ENCODE peak calls at places on chromosomes 1 and 21, in ten cellular contexts. One of them, this sample, is unnamed.

GRCh38 chr21:42513151-42513984 is at the start of gene SLC37A1:
- DNase-seq in mesothelial cell of epicardium: no peak
- DNase-seq in mammary epithelial cell: no peak
- DNase-seq in heart right ventricle: no peak
- DNase-seq in activated CD8-positive, alpha-beta T cell treated with anti-CD3 and anti-CD28 coated beads for 36 hours: peak
- DNase-seq in HFF-Myc: no peak
- DNase-seq in gastrocnemius medialis: no peak
- DNase-seq in cardiac muscle cell: peak
- DNase-seq in astrocyte of the spinal cord: no peak
- DNase-seq in NB4: peak
- DNase-seq in this sample: peak

GRCh38 chr1:100009458-100009857 is 39.7 kb downstream of the SLC35A3 start:
- DNase-seq in activated CD8-positive, alpha-beta T cell treated with anti-CD3 and anti-CD28 coated beads for 36 hours: no peak
- DNase-seq in cardiac muscle cell: no peak
- DNase-seq in mammary epithelial cell: peak
- DNase-seq in heart right ventricle: no peak
- DNase-seq in NB4: no peak
- DNase-seq in astrocyte of the spinal cord: no peak
- DNase-seq in gastrocnemius medialis: no peak
- DNase-seq in HFF-Myc: no peak
- DNase-seq in mesothelial cell of epicardium: no peak
- DNase-seq in this sample: no peak

GRCh38 chr1:224579526-224579925 is 36.6 kb upstream of the CNIH3 start:
- DNase-seq in mammary epithelial cell: no peak
- DNase-seq in NB4: no peak
- DNase-seq in activated CD8-positive, alpha-beta T cell treated with anti-CD3 and anti-CD28 coated beads for 36 hours: no peak
- DNase-seq in cardiac muscle cell: no peak
- DNase-seq in mesothelial cell of epicardium: no peak
- DNase-seq in gastrocnemius medialis: peak
- DNase-seq in HFF-Myc: peak
- DNase-seq in heart right ventricle: no peak
- DNase-seq in astrocyte of the spinal cord: peak
- DNase-seq in this sample: no peak

GRCh38 chr21:44850905-44851657 is 22.4 kb downstream of the PTTG1IP start:
- DNase-seq in HFF-Myc: no peak
- DNase-seq in gastrocnemius medialis: peak
- DNase-seq in astrocyte of the spinal cord: no peak
- DNase-seq in cardiac muscle cell: no peak
- DNase-seq in mammary epithelial cell: no peak
- DNase-seq in activated CD8-positive, alpha-beta T cell treated with anti-CD3 and anti-CD28 coated beads for 36 hours: no peak
- DNase-seq in NB4: no peak
- DNase-seq in mesothelial cell of epicardium: no peak
- DNase-seq in heart right ventricle: no peak
- DNase-seq in this sample: no peak

GRCh38 chr1:54794401-54795099 is 6.6 kb downstream of the TTC22 start:
- DNase-seq in cardiac muscle cell: no peak
- DNase-seq in astrocyte of the spinal cord: no peak
- DNase-seq in NB4: no peak
- DNase-seq in HFF-Myc: no peak
- DNase-seq in heart right ventricle: no peak
- DNase-seq in mammary epithelial cell: peak
- DNase-seq in mesothelial cell of epicardium: no peak
- DNase-seq in gastrocnemius medialis: no peak
- DNase-seq in activated CD8-positive, alpha-beta T cell treated with anti-CD3 and anti-CD28 coated beads for 36 hours: no peak
- DNase-seq in this sample: no peak

GRCh38 chr21:39348040-39348354 is 891 bp downstream of the HMGN1 start:
- DNase-seq in astrocyte of the spinal cord: no peak
- DNase-seq in heart right ventricle: no peak
- DNase-seq in activated CD8-positive, alpha-beta T cell treated with anti-CD3 and anti-CD28 coated beads for 36 hours: no peak
- DNase-seq in cardiac muscle cell: no peak
- DNase-seq in HFF-Myc: no peak
- DNase-seq in gastrocnemius medialis: no peak
- DNase-seq in mesothelial cell of epicardium: no peak
- DNase-seq in mammary epithelial cell: no peak
- DNase-seq in NB4: no peak
- DNase-seq in this sample: no peak

GRCh38 chr1:81296584-81296983 is 504.1 kb upstream of the ADGRL2 start:
- DNase-seq in gastrocnemius medialis: no peak
- DNase-seq in astrocyte of the spinal cord: peak
- DNase-seq in mammary epithelial cell: no peak
- DNase-seq in HFF-Myc: no peak
- DNase-seq in activated CD8-positive, alpha-beta T cell treated with anti-CD3 and anti-CD28 coated beads for 36 hours: no peak
- DNase-seq in NB4: no peak
- DNase-seq in mesothelial cell of epicardium: no peak
- DNase-seq in heart right ventricle: no peak
- DNase-seq in cardiac muscle cell: no peak
- DNase-seq in this sample: no peak

GRCh38 chr21:45871616-45872236 is 109.8 kb upstream of the COL6A1 start:
- DNase-seq in mesothelial cell of epicardium: no peak
- DNase-seq in cardiac muscle cell: no peak
- DNase-seq in HFF-Myc: no peak
- DNase-seq in gastrocnemius medialis: no peak
- DNase-seq in NB4: no peak
- DNase-seq in activated CD8-positive, alpha-beta T cell treated with anti-CD3 and anti-CD28 coated beads for 36 hours: no peak
- DNase-seq in astrocyte of the spinal cord: no peak
- DNase-seq in mammary epithelial cell: no peak
- DNase-seq in heart right ventricle: no peak
- DNase-seq in this sample: no peak

GRCh38 chr1:41622859-41623732 is 138.6 kb upstream of the EDN2 start:
- DNase-seq in activated CD8-positive, alpha-beta T cell treated with anti-CD3 and anti-CD28 coated beads for 36 hours: no peak
- DNase-seq in heart right ventricle: no peak
- DNase-seq in mesothelial cell of epicardium: no peak
- DNase-seq in HFF-Myc: no peak
- DNase-seq in mammary epithelial cell: no peak
- DNase-seq in cardiac muscle cell: no peak
- DNase-seq in NB4: no peak
- DNase-seq in astrocyte of the spinal cord: no peak
- DNase-seq in gastrocnemius medialis: no peak
- DNase-seq in this sample: no peak

GRCh38 chr1:159436469-159436868 is 3.1 kb upstream of the OR10J1 start:
- DNase-seq in NB4: no peak
- DNase-seq in heart right ventricle: no peak
- DNase-seq in mesothelial cell of epicardium: no peak
- DNase-seq in astrocyte of the spinal cord: no peak
- DNase-seq in HFF-Myc: no peak
- DNase-seq in mammary epithelial cell: no peak
- DNase-seq in activated CD8-positive, alpha-beta T cell treated with anti-CD3 and anti-CD28 coated beads for 36 hours: no peak
- DNase-seq in cardiac muscle cell: no peak
- DNase-seq in gastrocnemius medialis: no peak
- DNase-seq in this sample: no peak

GRCh38 chr1:36225298-36225899 is 1.2 kb downstream of the THRAP3 start:
- DNase-seq in cardiac muscle cell: no peak
- DNase-seq in HFF-Myc: no peak
- DNase-seq in heart right ventricle: no peak
- DNase-seq in activated CD8-positive, alpha-beta T cell treated with anti-CD3 and anti-CD28 coated beads for 36 hours: no peak
- DNase-seq in gastrocnemius medialis: no peak
- DNase-seq in mammary epithelial cell: no peak
- DNase-seq in astrocyte of the spinal cord: no peak
- DNase-seq in NB4: no peak
- DNase-seq in mesothelial cell of epicardium: no peak
- DNase-seq in this sample: no peak

GRCh38 chr1:36223996-36224536 is at the start of gene THRAP3:
- DNase-seq in mammary epithelial cell: peak
- DNase-seq in astrocyte of the spinal cord: peak
- DNase-seq in cardiac muscle cell: peak
- DNase-seq in heart right ventricle: peak
- DNase-seq in HFF-Myc: peak
- DNase-seq in NB4: peak
- DNase-seq in activated CD8-positive, alpha-beta T cell treated with anti-CD3 and anti-CD28 coated beads for 36 hours: peak
- DNase-seq in mesothelial cell of epicardium: peak
- DNase-seq in gastrocnemius medialis: peak
- DNase-seq in this sample: peak

GRCh38 chr1:36223373-36223995 is 759 bp upstream of the THRAP3 start:
- DNase-seq in heart right ventricle: no peak
- DNase-seq in cardiac muscle cell: no peak
- DNase-seq in activated CD8-positive, alpha-beta T cell treated with anti-CD3 and anti-CD28 coated beads for 36 hours: peak
- DNase-seq in NB4: peak
- DNase-seq in HFF-Myc: no peak
- DNase-seq in astrocyte of the spinal cord: peak
- DNase-seq in mesothelial cell of epicardium: no peak
- DNase-seq in mammary epithelial cell: peak
- DNase-seq in gastrocnemius medialis: no peak
- DNase-seq in this sample: no peak

GRCh38 chr1:36222481-36223372 is 1.5 kb upstream of the THRAP3 start:
- DNase-seq in cardiac muscle cell: no peak
- DNase-seq in astrocyte of the spinal cord: no peak
- DNase-seq in heart right ventricle: no peak
- DNase-seq in activated CD8-positive, alpha-beta T cell treated with anti-CD3 and anti-CD28 coated beads for 36 hours: no peak
- DNase-seq in HFF-Myc: no peak
- DNase-seq in mammary epithelial cell: no peak
- DNase-seq in mesothelial cell of epicardium: no peak
- DNase-seq in gastrocnemius medialis: no peak
- DNase-seq in NB4: no peak
- DNase-seq in this sample: no peak

GRCh38 chr1:36224537-36225297 is 474 bp downstream of the THRAP3 start:
- DNase-seq in NB4: no peak
- DNase-seq in cardiac muscle cell: peak
- DNase-seq in activated CD8-positive, alpha-beta T cell treated with anti-CD3 and anti-CD28 coated beads for 36 hours: no peak
- DNase-seq in gastrocnemius medialis: peak
- DNase-seq in heart right ventricle: peak
- DNase-seq in mammary epithelial cell: peak
- DNase-seq in mesothelial cell of epicardium: peak
- DNase-seq in HFF-Myc: peak
- DNase-seq in astrocyte of the spinal cord: peak
- DNase-seq in this sample: no peak
- TF ChIP-seq CTCF in NB4: peak
- TF ChIP-seq CTCF in cardiac muscle cell: peak
- TF ChIP-seq CTCF in activated CD8-positive, alpha-beta T cell treated with anti-CD3 and anti-CD28 coated beads for 36 hours: peak
- TF ChIP-seq CTCF in gastrocnemius medialis: peak
- TF ChIP-seq CTCF in heart right ventricle: peak
- TF ChIP-seq CTCF in mammary epithelial cell: peak
- TF ChIP-seq CTCF in mesothelial cell of epicardium: peak
- TF ChIP-seq CTCF in HFF-Myc: peak
- TF ChIP-seq CTCF in astrocyte of the spinal cord: peak
- TF ChIP-seq CTCF in this sample: no peak

GRCh38 chr1:58204284-58204683 is 342.2 kb downstream of the OMA1 start:
- DNase-seq in mesothelial cell of epicardium: no peak
- DNase-seq in cardiac muscle cell: no peak
- DNase-seq in gastrocnemius medialis: no peak
- DNase-seq in astrocyte of the spinal cord: no peak
- DNase-seq in mammary epithelial cell: no peak
- DNase-seq in NB4: peak
- DNase-seq in heart right ventricle: no peak
- DNase-seq in HFF-Myc: no peak
- DNase-seq in activated CD8-positive, alpha-beta T cell treated with anti-CD3 and anti-CD28 coated beads for 36 hours: no peak
- DNase-seq in this sample: no peak
- TF ChIP-seq CTCF in mesothelial cell of epicardium: no peak
- TF ChIP-seq CTCF in cardiac muscle cell: no peak
- TF ChIP-seq CTCF in gastrocnemius medialis: no peak
- TF ChIP-seq CTCF in astrocyte of the spinal cord: no peak
- TF ChIP-seq CTCF in mammary epithelial cell: peak
- TF ChIP-seq CTCF in NB4: peak
- TF ChIP-seq CTCF in heart right ventricle: no peak
- TF ChIP-seq CTCF in HFF-Myc: peak
- TF ChIP-seq CTCF in activated CD8-positive, alpha-beta T cell treated with anti-CD3 and anti-CD28 coated beads for 36 hours: no peak
- TF ChIP-seq CTCF in this sample: no peak

DNA sequence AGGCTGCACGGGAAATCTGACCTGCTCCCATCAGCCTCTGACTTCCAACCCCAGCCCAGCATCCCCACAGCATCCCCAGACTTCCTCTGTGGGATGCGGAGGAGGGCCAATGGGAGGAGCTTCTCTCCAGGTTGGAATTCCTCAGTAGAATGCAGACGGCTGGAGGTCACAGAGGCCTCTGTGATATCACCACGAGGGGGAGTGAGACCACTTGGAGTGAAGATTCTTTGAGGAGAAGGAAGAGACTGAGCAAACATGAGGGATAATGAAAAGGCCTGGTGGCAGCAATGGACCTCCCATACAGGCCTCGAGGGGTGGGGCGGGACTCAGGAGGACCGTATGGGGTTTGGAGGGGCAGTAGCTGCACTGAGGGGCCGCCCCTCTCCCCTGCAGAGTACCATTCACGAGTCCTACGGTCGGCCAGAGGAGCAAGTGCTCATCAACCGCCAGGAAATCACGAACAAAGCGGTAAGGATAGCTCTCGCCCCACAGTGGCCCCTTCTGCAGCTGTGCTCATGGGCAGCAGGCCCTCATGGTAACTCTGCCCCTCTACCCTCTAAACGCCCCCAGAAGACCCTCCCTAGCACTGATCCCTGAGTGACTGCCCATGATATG is at the start of gene CATSPER4:
- DNase-seq in heart right ventricle: no peak
- DNase-seq in HFF-Myc: no peak
- DNase-seq in mesothelial cell of epicardium: no peak
- DNase-seq in cardiac muscle cell: peak
- DNase-seq in astrocyte of the spinal cord: no peak
- DNase-seq in activated CD8-positive, alpha-beta T cell treated with anti-CD3 and anti-CD28 coated beads for 36 hours: no peak
- DNase-seq in NB4: peak
- DNase-seq in mammary epithelial cell: peak
- DNase-seq in gastrocnemius medialis: no peak
- DNase-seq in this sample: no peak
- TF ChIP-seq CTCF in heart right ventricle: no peak
- TF ChIP-seq CTCF in HFF-Myc: no peak
- TF ChIP-seq CTCF in mesothelial cell of epicardium: no peak
- TF ChIP-seq CTCF in cardiac muscle cell: no peak
- TF ChIP-seq CTCF in astrocyte of the spinal cord: peak
- TF ChIP-seq CTCF in activated CD8-positive, alpha-beta T cell treated with anti-CD3 and anti-CD28 coated beads for 36 hours: no peak
- TF ChIP-seq CTCF in NB4: peak
- TF ChIP-seq CTCF in mammary epithelial cell: peak
- TF ChIP-seq CTCF in gastrocnemius medialis: peak
- TF ChIP-seq CTCF in this sample: no peak

GRCh38 chr21:15688809-15689208 is 41.0 kb upstream of the USP25 start:
- DNase-seq in gastrocnemius medialis: no peak
- DNase-seq in HFF-Myc: no peak
- DNase-seq in cardiac muscle cell: no peak
- DNase-seq in NB4: peak
- DNase-seq in heart right ventricle: no peak
- DNase-seq in mesothelial cell of epicardium: no peak
- DNase-seq in mammary epithelial cell: peak
- DNase-seq in activated CD8-positive, alpha-beta T cell treated with anti-CD3 and anti-CD28 coated beads for 36 hours: no peak
- DNase-seq in astrocyte of the spinal cord: no peak
- DNase-seq in this sample: no peak

GRCh38 chr21:15688016-15688415 is 41.8 kb upstream of the USP25 start:
- DNase-seq in HFF-Myc: no peak
- DNase-seq in cardiac muscle cell: no peak
- DNase-seq in NB4: no peak
- DNase-seq in activated CD8-positive, alpha-beta T cell treated with anti-CD3 and anti-CD28 coated beads for 36 hours: no peak
- DNase-seq in mesothelial cell of epicardium: no peak
- DNase-seq in gastrocnemius medialis: no peak
- DNase-seq in heart right ventricle: no peak
- DNase-seq in astrocyte of the spinal cord: no peak
- DNase-seq in mammary epithelial cell: no peak
- DNase-seq in this sample: no peak

GRCh38 chr21:15686506-15686905 is 43.3 kb upstream of the USP25 start:
- DNase-seq in mammary epithelial cell: no peak
- DNase-seq in gastrocnemius medialis: no peak
- DNase-seq in astrocyte of the spinal cord: no peak
- DNase-seq in HFF-Myc: no peak
- DNase-seq in NB4: peak
- DNase-seq in mesothelial cell of epicardium: no peak
- DNase-seq in activated CD8-positive, alpha-beta T cell treated with anti-CD3 and anti-CD28 coated beads for 36 hours: no peak
- DNase-seq in heart right ventricle: no peak
- DNase-seq in cardiac muscle cell: no peak
- DNase-seq in this sample: no peak

GRCh38 chr21:15682977-15683376 is 46.8 kb upstream of the USP25 start:
- DNase-seq in heart right ventricle: no peak
- DNase-seq in gastrocnemius medialis: no peak
- DNase-seq in HFF-Myc: no peak
- DNase-seq in mesothelial cell of epicardium: no peak
- DNase-seq in cardiac muscle cell: no peak
- DNase-seq in activated CD8-positive, alpha-beta T cell treated with anti-CD3 and anti-CD28 coated beads for 36 hours: no peak
- DNase-seq in astrocyte of the spinal cord: peak
- DNase-seq in NB4: peak
- DNase-seq in mammary epithelial cell: peak
- DNase-seq in this sample: no peak

GRCh38 chr21:15687208-15687607 is 42.6 kb upstream of the USP25 start:
- DNase-seq in cardiac muscle cell: no peak
- DNase-seq in NB4: peak
- DNase-seq in activated CD8-positive, alpha-beta T cell treated with anti-CD3 and anti-CD28 coated beads for 36 hours: no peak
- DNase-seq in mesothelial cell of epicardium: no peak
- DNase-seq in HFF-Myc: peak
- DNase-seq in mammary epithelial cell: peak
- DNase-seq in astrocyte of the spinal cord: no peak
- DNase-seq in gastrocnemius medialis: no peak
- DNase-seq in heart right ventricle: no peak
- DNase-seq in this sample: no peak
- TF ChIP-seq CTCF in cardiac muscle cell: no peak
- TF ChIP-seq CTCF in NB4: no peak
- TF ChIP-seq CTCF in activated CD8-positive, alpha-beta T cell treated with anti-CD3 and anti-CD28 coated beads for 36 hours: no peak
- TF ChIP-seq CTCF in mesothelial cell of epicardium: no peak
- TF ChIP-seq CTCF in HFF-Myc: no peak
- TF ChIP-seq CTCF in mammary epithelial cell: no peak
- TF ChIP-seq CTCF in astrocyte of the spinal cord: no peak
- TF ChIP-seq CTCF in gastrocnemius medialis: no peak
- TF ChIP-seq CTCF in heart right ventricle: no peak
- TF ChIP-seq CTCF in this sample: no peak

This sample was measured in natural killer cell.